ENCODE peak calls at places on chromosome 13, in seven cellular contexts. M is HCT116, I is SK-N-SH, A is OCI-LY7, X is MM.1S, U is GM23248, W is PC-3. C is an unnamed sample.

GRCh38 chr13:36999054-36999927 is at the start of gene ALG5:
- DNase-seq in M (peak; percentile 72), A (peak; percentile 93), W (peak; percentile 84), X (peak; percentile 79), I (peak; percentile 93), U (peak; percentile 94), C (peak; percentile 95)

GRCh38 chr13:37417042-37417441 is 181.5 kb downstream of the POSTN start:
- DNase-seq in X (no peak), A (no peak), M (no peak), U (no peak), I (no peak), W (no peak), C (no peak)

GRCh38 chr13:74151859-74152258 is 17.7 kb upstream of the KLF12 start:
- DNase-seq in I (no peak), U (no peak), X (no peak), M (no peak), W (no peak), A (no peak), C (no peak)

GRCh38 chr13:48797127-48797526 is 143.4 kb downstream of the CYSLTR2 start:
- DNase-seq in W (no peak), A (no peak), I (no peak), X (no peak), M (no peak), U (no peak), C (no peak)

GRCh38 chr13:93752506-93752905 is 525.9 kb downstream of the GPC6 start:
- DNase-seq in X (no peak), I (peak; percentile 9), U (peak; percentile 42), M (no peak), W (no peak), A (no peak), C (no peak)

GRCh38 chr13:75137911-75138571 is 343.9 kb downstream of the TBC1D4 start:
- DNase-seq in U (peak; percentile 7), W (no peak), I (no peak), A (no peak), M (no peak), X (no peak), C (no peak)

GRCh38 chr13:27359203-27359821 is 65.1 kb upstream of the GTF3A start:
- DNase-seq in W (peak; percentile 75), U (peak; percentile 83), I (peak; percentile 78), A (peak; percentile 75), X (peak; percentile 22), M (peak; percentile 43), C (peak; percentile 76)

GRCh38 chr13:106156468-106156867 is 379.0 kb downstream of the EFNB2 start:
- DNase-seq in X (no peak), W (peak; percentile 88), A (no peak), U (peak; percentile 96), M (peak; percentile 78), I (no peak), C (no peak)

GRCh38 chr13:73428137-73428536 is 369.3 kb downstream of the KLF5 start:
- DNase-seq in A (no peak), I (no peak), U (peak; percentile 52), M (peak; percentile 81), X (no peak), W (peak; percentile 84), C (no peak)

GRCh38 chr13:62779146-62779545 is 1363.5 kb upstream of the PCDH20 start:
- DNase-seq in U (no peak), W (no peak), X (no peak), I (no peak), A (no peak), M (no peak), C (peak; percentile 53)

GRCh38 chr13:108859202-108860012 is 230.0 kb downstream of the MYO16 start:
- DNase-seq in W (peak; percentile 30), A (no peak), U (peak; percentile 28), X (peak; percentile 68), M (no peak), I (no peak), C (no peak)

GRCh38 chr13:45615501-45616101 is at the start of gene ERICH6B:
- DNase-seq in X (no peak), W (no peak), U (no peak), I (no peak), A (no peak), M (no peak), C (peak; percentile 92)

GRCh38 chr13:104586010-104586746 is 1520.0 kb upstream of the SLC10A2 start:
- DNase-seq in I (no peak), A (no peak), X (no peak), U (no peak), W (peak; percentile 73), M (peak; percentile 18), C (no peak)

GRCh38 chr13:73138967-73139491 is 80.2 kb downstream of the KLF5 start:
- DNase-seq in I (no peak), W (peak; percentile 73), A (no peak), U (no peak), X (no peak), M (no peak), C (no peak)

GRCh38 chr13:110448230-110448629 is 113.3 kb downstream of the RAB20 start:
- DNase-seq in W (peak; percentile 92), A (no peak), M (peak; percentile 43), I (no peak), U (peak; percentile 38), X (no peak), C (no peak)

GRCh38 chr13:34567558-34567957 is 374.5 kb upstream of the NBEA start:
- DNase-seq in I (no peak), A (no peak), W (no peak), X (no peak), M (no peak), U (no peak), C (no peak)

GRCh38 chr13:33123066-33123940 is 107.1 kb downstream of the KL start:
- DNase-seq in U (peak; percentile 44), M (no peak), W (no peak), A (no peak), X (no peak), I (no peak), C (no peak)

GRCh38 chr13:31739226-31739625 is at the start of gene RXFP2:
- DNase-seq in M (no peak), W (no peak), U (no peak), X (no peak), I (no peak), A (no peak), C (no peak)

GRCh38 chr13:94093652-94094310 is 385.7 kb downstream of the DCT start:
- DNase-seq in M (no peak), I (no peak), X (no peak), W (no peak), U (peak; percentile 13), A (no peak), C (no peak)

GRCh38 chr13:19179916-19180315 is 1.7 kb downstream of the TUBA3C start:
- DNase-seq in M (no peak), I (no peak), W (no peak), U (no peak), X (no peak), A (no peak), C (no peak)

GRCh38 chr13:30618186-30618937 is 642 bp downstream of the USPL1 start:
- DNase-seq in I (no peak), U (peak; percentile 50), X (peak; percentile 12), W (peak; percentile 10), M (no peak), A (peak; percentile 52), C (peak; percentile 15)

GRCh38 chr13:74017301-74018092 is 116.7 kb downstream of the KLF12 start:
- DNase-seq in W (no peak), U (no peak), M (no peak), A (no peak), I (peak; percentile 26), X (no peak), C (no peak)

GRCh38 chr13:111533900-111534645 is 213.6 kb downstream of the TEX29 start:
- DNase-seq in X (no peak), W (no peak), M (no peak), U (no peak), A (no peak), I (no peak), C (no peak)

GRCh38 chr13:108220042-108220441 is 1.9 kb downstream of the ABHD13 start:
- DNase-seq in M (peak; percentile 57), W (peak; percentile 70), A (no peak), I (no peak), X (no peak), U (no peak), C (no peak)

GRCh38 chr13:21240586-21240985 is 64.1 kb downstream of the MRPL57 start:
- DNase-seq in U (peak; percentile 87), A (no peak), X (no peak), W (peak; percentile 37), M (no peak), I (no peak), C (no peak)
- TF ChIP-seq EZH2phosphoT487 in U (no peak), A (no peak), X (no peak), W (no peak), M (no peak), I (no peak), C (no peak)

GRCh38 chr13:38743499-38743898 is 56.6 kb downstream of the FREM2 start:
- DNase-seq in I (no peak), W (no peak), A (no peak), X (no peak), U (no peak), M (no peak), C (peak; percentile 55)
- H3K4me1 ChIP-seq in I (no peaks in the 10 kb centered on the region), W (no peaks in the 10 kb centered on the region), A (no peaks in the 10 kb centered on the region), X (no peaks in the 10 kb centered on the region), U (no peaks in the 10 kb centered on the region), M (no peaks in the 10 kb centered on the region), C (peaks cover 8% of the 10 kb centered on the region)

DNA sequence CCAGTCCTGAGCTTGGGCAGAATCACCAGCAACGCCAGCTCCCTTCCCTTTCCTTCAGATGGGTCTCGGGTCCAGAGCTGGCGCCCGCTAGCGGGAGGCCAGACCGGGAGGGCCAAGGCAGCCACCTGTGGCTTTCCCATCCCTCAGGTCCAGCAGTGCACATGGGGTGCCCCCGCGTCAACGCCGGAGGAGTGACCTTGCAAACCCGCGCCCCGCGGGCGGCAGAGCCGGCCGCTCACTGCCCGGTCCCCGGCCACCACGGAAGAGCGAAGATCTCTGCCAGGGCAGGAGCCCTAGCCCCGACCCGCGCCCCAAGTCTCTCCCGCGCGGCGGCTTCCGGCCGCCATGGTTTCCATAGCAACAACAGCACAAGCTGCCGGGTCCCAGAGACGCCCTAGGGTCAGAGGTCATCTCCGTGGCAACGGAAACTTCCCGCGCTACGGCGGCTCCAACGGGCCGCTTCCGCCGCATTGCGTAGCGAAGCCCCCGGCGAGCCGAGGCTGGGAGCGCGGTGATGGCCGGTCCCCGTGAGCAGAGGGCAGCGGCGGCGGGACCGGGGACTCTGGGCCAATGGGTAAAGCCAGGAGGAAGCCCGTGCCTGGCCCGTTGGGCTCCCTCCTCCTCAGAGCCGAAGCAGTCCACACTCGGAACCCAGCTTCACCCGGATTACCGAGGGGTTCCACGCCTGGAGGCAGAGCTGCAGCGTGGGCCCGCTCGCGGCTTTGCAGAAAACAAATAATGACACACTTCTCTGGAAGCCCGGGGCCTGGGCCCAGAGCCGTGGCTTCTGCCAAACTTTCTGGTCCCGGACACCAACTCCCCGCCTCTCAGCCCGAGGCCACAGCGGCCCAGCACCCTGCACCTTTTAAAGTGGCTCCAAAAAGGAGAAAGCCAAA is 7.4 kb downstream of the FGF14 start:
- DNase-seq in X (peak; percentile 98), I (peak; percentile 95), W (no peak), M (no peak), A (no peak), U (peak; percentile 82), C (peak; percentile 98)
- H2AFZ ChIP-seq in X (peak overlapping the region; percentile 94), I (peak overlapping the region; percentile 97), W (no peak overlapping the region), M (no peak overlapping the region), A (no peak overlapping the region), U (peak overlapping the region; percentile 95), C (peak overlapping the region; percentile 91)

DNA sequence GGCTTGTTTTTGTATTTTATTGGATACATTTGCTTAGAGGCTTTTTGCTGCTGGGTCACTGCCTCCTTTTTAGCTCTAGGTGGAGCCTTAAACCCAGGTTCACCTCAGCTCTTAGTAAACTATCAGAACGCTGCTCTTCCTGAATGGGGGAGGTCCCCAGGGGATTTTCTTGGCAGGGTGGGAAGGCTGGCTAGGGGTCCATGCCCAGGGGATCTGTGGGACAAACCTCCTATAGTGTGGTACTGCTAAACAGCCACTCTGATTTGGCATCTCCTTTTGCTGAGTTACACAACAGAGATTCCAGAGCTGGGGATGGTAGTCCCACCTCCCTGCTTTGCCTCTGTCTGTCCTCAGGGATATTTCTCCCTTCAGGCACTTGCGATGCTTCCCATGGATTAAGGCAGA is 204.9 kb downstream of the ZIC5 start:
- DNase-seq in X (no peak), M (no peak), A (no peak), W (no peak), U (no peak), I (no peak), C (peak; percentile 67)
- TF ChIP-seq EZH2phosphoT487 in X (no peak), M (no peak), A (no peak), W (no peak), U (no peak), I (no peak), C (no peak)

C was measured in neural progenitor cell.